ENCODE peak calls at places on chromosome 20, in eight cellular contexts. Z is stimulated activated CD4-positive, alpha-beta T cell treated with anti-CD3 and anti-CD28 coated beads, Interleukin-12 subunit alpha, Interleukin-12 subunit beta, amount 100 ng/mL, for 48 hours; X is iPS-NIHi11; B is ureter; K is hippocampal formation; I is activated CD4-positive, CD25-positive, alpha-beta regulatory T cell; S is activated T-helper 1 cell treated with anti-CD3 and anti-CD28 coated beads, Interleukin-12 subunit alpha, Interleukin-12 subunit beta, Interleukin-2, Interleukin-4 antibody, amounts not matched to agents 30 ng/mL and 10 ng/mL and 1 ng/mL, durations not matched to agents 14 hours and 24 hours and 36 hours; C is islet precursor cell. Y is an unnamed sample.
A peak's percentile ranks its signal among the peaks of the same experiment; 100 is the strongest.

GRCh38 chr20:58483051-58483450 is 32.1 kb downstream of the APCDD1L start:
- DNase-seq in C (no peak), X (no peak), B (no peak), Z (no peak), I (no peak), K (no peak), S (no peak), Y (no peak)

GRCh38 chr20:25574411-25574810 is 10.9 kb downstream of the NINL start:
- DNase-seq in C (no peak), K (no peak), S (no peak), B (no peak), Z (no peak), I (no peak), X (no peak), Y (peak; percentile 8)

GRCh38 chr20:49889245-49889942 is 25.9 kb downstream of the SPATA2 start:
- DNase-seq in S (no peak), I (no peak), Z (no peak), X (no peak), B (no peak), K (no peak), C (no peak), Y (no peak)

GRCh38 chr20:57714409-57715267 is 4.8 kb upstream of the PMEPA1 start:
- DNase-seq in Z (no peak), B (no peak), K (no peak), S (no peak), C (peak; percentile 58), X (no peak), I (no peak), Y (no peak)

GRCh38 chr20:18722381-18722780 is 91.2 kb upstream of the SCP2D1 start:
- DNase-seq in B (no peak), S (no peak), X (no peak), C (no peak), K (no peak), Z (no peak), I (no peak), Y (no peak)

GRCh38 chr20:15047561-15047960 is 710.1 kb upstream of the FLRT3 start:
- DNase-seq in X (no peak), B (no peak), K (no peak), S (no peak), Z (no peak), C (no peak), I (no peak), Y (no peak)

GRCh38 chr20:52446421-52447231 is 255.0 kb upstream of the ZFP64 start:
- DNase-seq in I (no peak), X (no peak), C (no peak), B (no peak), S (no peak), K (no peak), Z (no peak), Y (no peak)

GRCh38 chr20:2234788-2235187 is 61.0 kb upstream of the TGM3 start:
- DNase-seq in K (no peak), X (peak; percentile 39), B (no peak), I (no peak), C (no peak), S (no peak), Z (no peak), Y (no peak)

GRCh38 chr20:9359561-9360308 is 154.7 kb upstream of the LAMP5 start:
- DNase-seq in S (no peak), B (peak; percentile 54), C (peak; percentile 60), X (peak; percentile 44), K (peak; percentile 32), Z (no peak), I (no peak), Y (peak; percentile 70)

GRCh38 chr20:15345287-15345686 is 1007.9 kb upstream of the FLRT3 start:
- DNase-seq in K (no peak), I (no peak), S (no peak), B (no peak), Z (no peak), X (no peak), C (no peak), Y (no peak)

GRCh38 chr20:38757145-38757800 is 9.0 kb downstream of the ACTR5 start:
- DNase-seq in S (no peak), I (no peak), K (no peak), Z (no peak), C (no peak), B (no peak), X (no peak), Y (no peak)

GRCh38 chr20:32610897-32611218 is 25.7 kb upstream of the NOL4L start:
- DNase-seq in I (no peak), S (no peak), K (no peak), B (no peak), Z (no peak), C (no peak), X (no peak), Y (peak; percentile 45)

GRCh38 chr20:51860015-51860882 is 57.9 kb upstream of the SALL4 start:
- DNase-seq in C (peak; percentile 86), Z (no peak), S (no peak), B (no peak), I (no peak), K (no peak), X (no peak), Y (no peak)

GRCh38 chr20:40741507-40742106 is 52.6 kb upstream of the MAFB start:
- DNase-seq in I (no peak), K (peak; percentile 13), C (peak; percentile 79), S (peak; percentile 19), X (peak; percentile 67), B (no peak), Z (peak; percentile 29), Y (no peak)

GRCh38 chr20:36391456-36391855 is 85.3 kb downstream of the DLGAP4 start:
- DNase-seq in Z (no peak), C (peak; percentile 86), S (no peak), I (no peak), X (peak; percentile 52), B (no peak), K (no peak), Y (no peak)

GRCh38 chr20:50992336-50992732 is 30.6 kb downstream of the KCNG1 start:
- DNase-seq in C (peak; percentile 74), Z (no peak), I (no peak), X (peak; percentile 29), B (peak; percentile 51), S (no peak), K (no peak), Y (peak; percentile 71)

GRCh38 chr20:57244221-57244585 is 22.2 kb downstream of the BMP7 start:
- DNase-seq in I (no peak), B (no peak), K (no peak), S (no peak), X (no peak), C (no peak), Z (no peak), Y (no peak)

Y was measured in G401.